ENCODE peak calls at places on chromosomes 2 and 18, in nine cellular contexts. N is aorta, X is bronchial epithelial cell, G is BJ, V is tibial artery, C is GM06990, E is psoas muscle, J is left lung, Q is HL-60. R is an unnamed sample.

GRCh38 chr18:58057291-58057965 is 13.4 kb downstream of the NEDD4L start:
- DNase-seq in N (no peak), G (no peak), J (no peak), Q (no peak), E (no peak), V (no peak), X (no peak), C (no peak), R (no peak)

GRCh38 chr18:40019797-40020392 is 1935.1 kb upstream of the PIK3C3 start:
- DNase-seq in J (no peak), E (no peak), G (no peak), C (no peak), X (no peak), N (no peak), V (no peak), Q (no peak), R (no peak)

GRCh38 chr2:174344716-174345472 is 10.1 kb downstream of the SP9 start:
- DNase-seq in E (no peak), X (peak), J (no peak), N (no peak), C (no peak), V (no peak), G (no peak), Q (no peak), R (peak)

GRCh38 chr18:46163941-46164499 is 59.8 kb downstream of the HAUS1 start:
- DNase-seq in X (no peak), E (no peak), Q (no peak), N (no peak), C (no peak), V (peak), G (no peak), J (no peak), R (no peak)

GRCh38 chr2:26235089-26235488 is 9.3 kb downstream of the HADHA start:
- DNase-seq in E (no peak), V (no peak), N (no peak), C (no peak), Q (no peak), X (no peak), G (no peak), J (no peak), R (no peak)

GRCh38 chr2:30234180-30234971 is 3.0 kb downstream of the LBH start:
- DNase-seq in E (peak), V (peak), X (peak), Q (no peak), C (no peak), G (peak), J (no peak), N (no peak), R (no peak)

GRCh38 chr2:172743898-172744297 is 8.3 kb downstream of the RAPGEF4 start:
- DNase-seq in J (no peak), N (no peak), Q (no peak), V (no peak), G (no peak), E (no peak), X (no peak), C (no peak), R (no peak)

GRCh38 chr2:237315170-237315880 is 98.6 kb downstream of the COL6A3 start:
- DNase-seq in J (peak), G (peak), X (no peak), Q (no peak), E (peak), V (peak), N (peak), C (no peak), R (no peak)

GRCh38 chr2:219180961-219181360 is 2.9 kb downstream of the RETREG2 start:
- DNase-seq in J (no peak), C (no peak), E (no peak), V (no peak), X (no peak), Q (no peak), N (no peak), G (no peak), R (no peak)

GRCh38 chr2:115165529-115166109 is 723.2 kb downstream of the DPP10 start:
- DNase-seq in V (no peak), Q (no peak), X (peak), J (no peak), C (no peak), G (no peak), E (no peak), N (no peak), R (no peak)

GRCh38 chr2:72638600-72639211 is 187.1 kb downstream of the EXOC6B start:
- DNase-seq in X (no peak), G (no peak), V (no peak), J (no peak), E (no peak), C (no peak), N (peak), Q (no peak), R (no peak)

GRCh38 chr2:33136056-33136455 is 189.3 kb downstream of the LTBP1 start:
- DNase-seq in J (no peak), N (no peak), C (no peak), G (no peak), Q (no peak), X (no peak), E (no peak), V (no peak), R (no peak)

GRCh38 chr18:50853863-50854271 is 25.1 kb upstream of the ME2 start:
- DNase-seq in Q (peak), V (no peak), E (peak), C (no peak), N (no peak), X (peak), G (no peak), J (no peak), R (no peak)

GRCh38 chr2:85181093-85181685 is 48.0 kb downstream of the TCF7L1 start:
- DNase-seq in C (no peak), Q (no peak), X (no peak), N (no peak), G (no peak), V (no peak), E (no peak), J (no peak), R (no peak)

GRCh38 chr2:158781562-158781961 is 13.6 kb upstream of the DAPL1 start:
- DNase-seq in X (peak), N (no peak), V (no peak), J (no peak), G (no peak), E (no peak), C (no peak), Q (no peak), R (no peak)

GRCh38 chr2:1223791-1224190 is 189.5 kb upstream of the TPO start:
- DNase-seq in X (no peak), N (no peak), G (no peak), C (no peak), V (no peak), E (no peak), J (no peak), Q (no peak), R (no peak)

GRCh38 chr2:43894743-43895142 is 56.0 kb downstream of the ABCG8 start:
- DNase-seq in V (no peak), N (no peak), X (no peak), G (no peak), Q (no peak), J (no peak), C (no peak), E (no peak), R (no peak)

GRCh38 chr2:68565858-68566257 is 77.5 kb upstream of the PROKR1 start:
- DNase-seq in E (no peak), J (no peak), X (peak), C (no peak), N (no peak), V (no peak), G (no peak), Q (no peak), R (no peak)

GRCh38 chr2:31402388-31402787 is 12.2 kb downstream of the XDH start:
- DNase-seq in N (no peak), X (peak), G (no peak), E (no peak), C (no peak), V (no peak), J (no peak), Q (no peak), R (no peak)

GRCh38 chr2:56681659-56682396 is 498.0 kb downstream of the CCDC85A start:
- DNase-seq in X (no peak), J (no peak), E (no peak), V (no peak), Q (no peak), G (no peak), C (no peak), N (no peak), R (no peak)

GRCh38 chr2:31406593-31407385 is 7.8 kb downstream of the XDH start:
- DNase-seq in V (no peak), N (no peak), X (no peak), C (no peak), J (no peak), Q (no peak), E (no peak), G (no peak), R (no peak)

GRCh38 chr18:74963820-74964446 is 245.0 kb downstream of the PTGR3 start:
- DNase-seq in X (peak), G (no peak), V (no peak), E (no peak), C (no peak), Q (peak), J (no peak), N (no peak), R (no peak)

GRCh38 chr2:40240067-40240466 is 211.8 kb downstream of the SLC8A1 start:
- DNase-seq in X (peak), N (peak), G (peak), E (peak), C (no peak), V (peak), Q (no peak), J (no peak), R (no peak)

GRCh38 chr2:39728941-39729351 is 50.1 kb downstream of the THUMPD2 start:
- DNase-seq in X (peak), G (no peak), Q (peak), J (peak), V (no peak), C (no peak), E (no peak), N (no peak), R (no peak)

GRCh38 chr18:9025104-9025838 is 77.2 kb upstream of the NDUFV2 start:
- DNase-seq in X (peak), C (no peak), Q (no peak), G (peak), V (no peak), E (no peak), J (no peak), N (no peak), R (no peak)

GRCh38 chr2:63408530-63408929 is 179.7 kb downstream of the WDPCP start:
- DNase-seq in V (no peak), G (no peak), X (peak), C (no peak), Q (no peak), J (no peak), N (no peak), E (no peak), R (no peak)

GRCh38 chr18:23918395-23919032 is 96.0 kb upstream of the TTC39C start:
- DNase-seq in J (no peak), V (peak), C (no peak), X (peak), G (no peak), N (peak), E (peak), Q (peak), R (peak)

GRCh38 chr2:47520825-47521665 is 118.1 kb downstream of the MSH2 start:
- DNase-seq in C (peak), X (peak), E (peak), N (peak), V (no peak), J (peak), Q (peak), G (no peak), R (peak)

GRCh38 chr18:40159141-40160017 is 1795.7 kb upstream of the PIK3C3 start:
- DNase-seq in N (no peak), Q (no peak), E (no peak), J (no peak), V (no peak), C (no peak), X (peak), G (no peak), R (peak)

GRCh38 chr18:23283933-23284430 is 148.7 kb downstream of the CABLES1 start:
- DNase-seq in V (no peak), J (no peak), G (no peak), E (no peak), C (no peak), Q (no peak), X (peak), N (no peak), R (no peak)

GRCh38 chr18:76374330-76375281 is 120.4 kb downstream of the ZNF516 start:
- DNase-seq in C (peak), N (no peak), V (peak), Q (no peak), J (no peak), E (no peak), G (no peak), X (no peak), R (peak)

GRCh38 chr2:15223887-15224286 is 337.2 kb downstream of the NBAS start:
- DNase-seq in G (peak), X (peak), Q (no peak), C (no peak), J (no peak), V (no peak), E (no peak), N (no peak), R (no peak)

DNA sequence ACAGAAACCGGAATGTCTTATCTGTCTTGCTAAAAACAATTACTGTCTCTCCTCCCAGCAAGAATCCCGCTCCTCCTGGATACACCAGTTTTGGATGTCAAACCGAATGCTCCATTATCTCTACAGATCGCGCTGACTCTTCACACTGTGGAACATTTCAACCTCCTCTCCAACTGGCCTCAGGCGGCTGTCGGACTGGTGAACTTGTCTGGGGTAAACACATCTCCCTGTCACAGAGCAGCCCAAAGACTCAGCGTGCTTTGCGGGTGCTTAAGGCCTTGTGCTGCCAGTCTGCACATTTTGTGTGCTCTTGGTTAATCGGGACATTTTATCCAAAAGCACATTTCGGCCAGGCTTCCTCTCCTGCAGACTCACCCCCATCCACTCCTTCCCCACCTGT is 173.1 kb downstream of the ICOS start:
- DNase-seq in J (no peak), N (no peak), E (no peak), G (no peak), X (no peak), V (no peak), Q (no peak), C (no peak), R (no peak)
- H3K4me3 ChIP-seq in J (no peak), N (no peak), E (no peak), G (no peak), X (no peak), V (no peak), Q (no peak), C (no peak), R (peak)

GRCh38 chr2:35963344-35963743 is 392.2 kb upstream of the CRIM1 start:
- DNase-seq in V (no peak), N (no peak), X (no peak), Q (no peak), E (no peak), J (no peak), C (no peak), G (no peak), R (no peak)
- H3K4me3 ChIP-seq in V (no peak), N (no peak), X (no peak), Q (no peak), E (no peak), J (no peak), C (no peak), G (no peak), R (no peak)

GRCh38 chr2:16654775-16655456 is 10.7 kb downstream of the CYRIA start:
- DNase-seq in V (no peak), C (peak), X (no peak), N (no peak), Q (no peak), G (no peak), E (no peak), J (no peak), R (no peak)
- H3K4me3 ChIP-seq in V (no peak), C (no peak), X (no peak), N (no peak), Q (no peak), G (no peak), E (no peak), J (no peak), R (no peak)

GRCh38 chr2:213066445-213066746 is 85.0 kb downstream of the IKZF2 start:
- DNase-seq in V (no peak), E (no peak), Q (no peak), X (no peak), G (no peak), C (no peak), N (no peak), J (no peak), R (no peak)
- H3K4me3 ChIP-seq in V (no peak), E (peak), Q (no peak), X (peak), G (no peak), C (no peak), N (no peak), J (no peak), R (peak)

GRCh38 chr2:207514451-207514850 is 15.3 kb upstream of the CREB1 start:
- DNase-seq in N (no peak), G (no peak), J (no peak), C (no peak), E (no peak), X (no peak), V (no peak), Q (no peak), R (no peak)
- H3K4me3 ChIP-seq in N (no peak), G (no peak), J (no peak), C (no peak), E (no peak), X (no peak), V (no peak), Q (no peak), R (no peak)

GRCh38 chr2:176172748-176173586 is 15.5 kb upstream of the HOXD1 start:
- DNase-seq in V (no peak), X (no peak), G (no peak), C (no peak), E (no peak), Q (no peak), N (no peak), J (no peak), R (no peak)

GRCh38 chr2:176170606-176171005 is 13.5 kb downstream of the HOXD3 start:
- DNase-seq in E (no peak), Q (no peak), J (no peak), C (no peak), N (no peak), V (no peak), X (no peak), G (no peak), R (no peak)

GRCh38 chr2:176173679-176174381 is 14.6 kb upstream of the HOXD1 start:
- DNase-seq in X (no peak), E (no peak), V (no peak), N (no peak), Q (no peak), G (no peak), C (no peak), J (no peak), R (no peak)

GRCh38 chr2:176171331-176172006 is 14.4 kb downstream of the HOXD3 start:
- DNase-seq in Q (no peak), G (no peak), C (no peak), V (no peak), E (no peak), J (peak), N (no peak), X (no peak), R (no peak)

DNA sequence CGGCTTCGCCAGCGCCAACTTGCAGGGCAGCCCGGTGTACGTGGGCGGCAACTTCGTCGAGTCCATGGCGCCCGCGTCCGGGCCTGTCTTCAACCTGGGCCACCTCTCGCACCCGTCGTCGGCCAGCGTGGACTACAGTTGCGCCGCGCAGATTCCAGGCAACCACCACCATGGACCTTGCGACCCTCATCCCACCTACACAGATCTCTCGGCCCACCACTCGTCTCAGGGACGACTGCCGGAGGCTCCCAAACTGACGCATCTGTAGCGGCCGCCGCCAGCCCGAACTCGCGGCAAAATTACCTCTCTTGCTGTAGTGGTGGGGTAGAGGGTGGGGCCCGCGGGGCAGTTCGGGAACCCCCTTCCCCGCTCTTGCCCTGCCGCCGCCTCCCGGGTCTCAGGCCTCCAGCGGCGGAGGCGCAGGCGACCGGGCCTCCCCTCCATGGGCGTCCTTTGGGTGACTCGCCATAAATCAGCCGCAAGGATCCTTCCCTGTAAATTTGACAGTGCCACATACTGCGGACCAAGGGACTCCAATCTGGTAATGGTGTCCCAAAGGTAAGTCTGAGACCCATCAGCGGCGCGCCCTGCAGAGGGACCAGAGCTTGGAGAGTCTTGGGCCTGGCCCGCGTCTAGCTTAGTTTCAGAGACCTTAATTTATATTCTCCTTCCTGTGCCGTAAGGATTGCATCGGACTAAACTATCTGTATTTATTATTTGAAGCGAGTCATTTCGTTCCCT is 15.1 kb downstream of the HOXD3 start:
- DNase-seq in C (no peak), G (no peak), V (no peak), N (no peak), X (no peak), E (no peak), Q (no peak), J (peak), R (no peak)
- H3K4me3 ChIP-seq in C (no peak), G (no peak), V (no peak), N (no peak), X (no peak), E (peak), Q (no peak), J (no peak), R (no peak)

GRCh38 chr2:153478289-153479261 is at the start of gene RPRM:
- DNase-seq in V (peak), E (peak), Q (no peak), C (peak), G (no peak), N (peak), J (peak), X (peak), R (no peak)
- H3K4me3 ChIP-seq in V (peak), E (peak), Q (peak), C (peak), G (peak), N (peak), J (peak), X (peak), R (peak)

R was measured in Jurkat, Clone E6-1.